ENCODE peak calls at places on chromosomes 11 and 22, in ten cellular contexts. T, C, D, K, P, A, M, U, Y and B are unnamed samples.

GRCh38 chr11:36053901-36054300 is 110.0 kb downstream of the LDLRAD3 start:
- DNase-seq in P (no peak), U (no peak), K (no peak), A (peak), D (no peak), Y (no peak), T (no peak), M (no peak), C (peak), B (no peak)

GRCh38 chr11:126214446-126215240 is 3.1 kb downstream of the FAM118B start:
- DNase-seq in D (no peak), A (no peak), P (no peak), C (no peak), K (no peak), Y (no peak), T (no peak), M (no peak), U (no peak), B (no peak)

GRCh38 chr11:206516-207212 is 535 bp downstream of the BET1L start:
- DNase-seq in K (no peak), U (peak), M (no peak), P (peak), A (no peak), D (no peak), Y (no peak), C (no peak), T (no peak), B (no peak)

GRCh38 chr11:104645276-104646018 is 252.8 kb downstream of the CASP12 start:
- DNase-seq in T (no peak), M (no peak), U (no peak), Y (peak), K (no peak), C (no peak), A (no peak), P (no peak), D (no peak), B (no peak)

GRCh38 chr11:61145228-61146005 is 15.8 kb downstream of the VPS37C start:
- DNase-seq in M (no peak), T (no peak), U (no peak), K (no peak), P (no peak), A (no peak), D (no peak), Y (no peak), C (no peak), B (no peak)

GRCh38 chr22:41504397-41504796 is 35.5 kb downstream of the ACO2 start:
- DNase-seq in A (no peak), M (no peak), K (no peak), D (no peak), T (no peak), C (no peak), P (no peak), U (no peak), Y (no peak), B (no peak)

GRCh38 chr11:96228472-96228871 is 114.5 kb downstream of the MAML2 start:
- DNase-seq in K (peak), A (peak), U (no peak), C (peak), Y (no peak), D (peak), P (no peak), T (no peak), M (peak), B (peak)

GRCh38 chr11:68146704-68147474 is 25.7 kb upstream of the CHKA start:
- DNase-seq in K (no peak), P (no peak), U (no peak), T (no peak), C (no peak), A (peak), M (peak), Y (no peak), D (peak), B (no peak)

GRCh38 chr22:20815477-20816050 is 41.7 kb downstream of the SERPIND1 start:
- DNase-seq in T (no peak), A (no peak), D (no peak), U (no peak), K (no peak), C (no peak), P (no peak), M (no peak), Y (no peak), B (no peak)

GRCh38 chr11:846496-847098 is 3.9 kb downstream of the TSPAN4 start:
- DNase-seq in A (no peak), T (no peak), Y (no peak), U (no peak), D (no peak), M (no peak), P (no peak), C (no peak), K (no peak), B (no peak)

GRCh38 chr11:88508808-88509581 is 171.5 kb upstream of the CTSC start:
- DNase-seq in P (no peak), K (no peak), M (no peak), U (no peak), Y (peak), T (no peak), C (no peak), A (peak), D (no peak), B (no peak)

GRCh38 chr22:37148031-37148651 is 1.6 kb downstream of the IL2RB start:
- DNase-seq in A (no peak), K (no peak), D (no peak), M (no peak), Y (no peak), C (no peak), U (no peak), P (no peak), T (no peak), B (no peak)

GRCh38 chr11:12245091-12245490 is 132.3 kb upstream of the PARVA start:
- DNase-seq in U (no peak), T (no peak), M (no peak), D (no peak), A (no peak), K (no peak), Y (no peak), P (no peak), C (no peak), B (no peak)

GRCh38 chr11:35135222-35135621 is 3.7 kb upstream of the CD44 start:
- DNase-seq in K (no peak), D (no peak), C (no peak), U (no peak), T (no peak), A (peak), M (no peak), Y (no peak), P (no peak), B (no peak)

GRCh38 chr11:125390949-125391348 is 105.1 kb downstream of the FEZ1 start:
- DNase-seq in P (no peak), K (no peak), T (no peak), M (no peak), U (no peak), D (no peak), Y (no peak), C (peak), A (peak), B (peak)

GRCh38 chr11:129790131-129790530 is 25.5 kb upstream of the TMEM45B start:
- DNase-seq in C (no peak), T (no peak), K (no peak), U (no peak), M (no peak), D (no peak), Y (no peak), A (no peak), P (no peak), B (no peak)

GRCh38 chr11:82270870-82271269 is 462.8 kb downstream of the FAM181B start:
- DNase-seq in P (no peak), A (no peak), U (no peak), D (no peak), C (no peak), T (no peak), K (no peak), Y (no peak), M (no peak), B (no peak)

GRCh38 chr22:17339095-17339693 is 30.1 kb upstream of the CECR2 start:
- DNase-seq in T (no peak), P (no peak), K (no peak), D (no peak), C (no peak), Y (no peak), A (peak), U (no peak), M (no peak), B (no peak)

GRCh38 chr11:126189109-126189929 is 22.1 kb downstream of the RPUSD4 start:
- DNase-seq in K (no peak), M (no peak), Y (no peak), A (no peak), P (no peak), U (no peak), D (no peak), C (no peak), T (no peak), B (no peak)

GRCh38 chr22:48737461-48738203 is 1090.0 kb downstream of the BRD1 start:
- DNase-seq in Y (no peak), M (no peak), K (no peak), T (no peak), C (no peak), A (no peak), U (no peak), P (no peak), D (no peak), B (no peak)